ENCODE peak calls at places on chromosomes 5 and 9, in nine cellular contexts. Q, S, N, X, K, F, J, V and O are unnamed samples.

GRCh38 chr9:33297455-33297854 is 7.1 kb downstream of the NFX1 start:
- DNase-seq in Q (no peak), S (peak), N (no peak), X (no peak), K (peak), F (no peak), J (no peak), V (no peak), O (no peak)

GRCh38 chr9:114317665-114318357 is 5.1 kb upstream of the ORM1 start:
- DNase-seq in Q (no peak), S (no peak), N (no peak), X (no peak), K (no peak), F (no peak), J (no peak), V (peak), O (no peak)

GRCh38 chr5:166722939-166723338 is 1568.5 kb upstream of the WWC1 start:
- DNase-seq in Q (no peak), S (no peak), N (no peak), X (no peak), K (no peak), F (no peak), J (peak), V (no peak), O (no peak)

GRCh38 chr9:126861707-126862460 is 1.4 kb downstream of the ZBTB34 start:
- DNase-seq in Q (no peak), S (no peak), N (no peak), X (peak), K (no peak), F (no peak), J (no peak), V (no peak), O (no peak)

GRCh38 chr5:156526081-156527017 is 199.4 kb downstream of the SGCD start:
- DNase-seq in Q (no peak), S (no peak), N (no peak), X (no peak), K (no peak), F (no peak), J (no peak), V (peak), O (no peak)

GRCh38 chr5:56681346-56681745 is 134.0 kb upstream of the MAP3K1 start:
- DNase-seq in Q (no peak), S (no peak), N (no peak), X (peak), K (no peak), F (no peak), J (no peak), V (no peak), O (no peak)

GRCh38 chr5:19855031-19855430 is 133.0 kb downstream of the CDH18 start:
- DNase-seq in Q (no peak), S (no peak), N (no peak), X (peak), K (no peak), F (no peak), J (no peak), V (no peak), O (no peak)

GRCh38 chr9:109039539-109039938 is 26.2 kb upstream of the CTNNAL1 start:
- DNase-seq in Q (no peak), S (no peak), N (no peak), X (no peak), K (no peak), F (no peak), J (no peak), V (no peak), O (no peak)

GRCh38 chr9:35051069-35051967 is 21.1 kb downstream of the VCP start:
- DNase-seq in Q (peak), S (peak), N (peak), X (peak), K (no peak), F (peak), J (peak), V (no peak), O (no peak)

GRCh38 chr5:146047396-146047795 is 58.0 kb downstream of the PLAC8L1 start:
- DNase-seq in Q (no peak), S (no peak), N (no peak), X (no peak), K (no peak), F (no peak), J (peak), V (no peak), O (no peak)

GRCh38 chr5:151699071-151699901 is 12.6 kb upstream of the SPARC start:
- DNase-seq in Q (no peak), S (no peak), N (no peak), X (peak), K (no peak), F (peak), J (no peak), V (peak), O (no peak)

GRCh38 chr9:16429671-16430070 is 440.8 kb downstream of the BNC2 start:
- DNase-seq in Q (no peak), S (no peak), N (no peak), X (no peak), K (no peak), F (no peak), J (no peak), V (no peak), O (no peak)

GRCh38 chr5:132490484-132491367 is at the start of gene IRF1:
- DNase-seq in Q (peak), S (peak), N (peak), X (peak), K (peak), F (peak), J (peak), V (peak), O (peak)